ENCODE peak calls at places on chromosomes 3 and 15, in four cellular contexts. P is K562, S is HepG2, F is GM12878. I is an unnamed sample.

GRCh38 chr3:129313415-129313982 is 34.8 kb downstream of the HMCES start:
- DNase-seq in S (no peak), P (no peak), F (no peak), I (no peak)

GRCh38 chr3:151520105-151520504 is 59.2 kb upstream of the IGSF10 start:
- DNase-seq in S (no peak), F (no peak), P (no peak), I (no peak)

GRCh38 chr15:58520936-58521292 is 89.1 kb downstream of the LIPC start:
- DNase-seq in S (no peak), F (no peak), P (no peak), I (no peak)

GRCh38 chr15:48596415-48596814 is 49.1 kb downstream of the FBN1 start:
- DNase-seq in S (no peak), F (peak), P (no peak), I (no peak)

GRCh38 chr3:47578119-47578630 is 490 bp downstream of the CSPG5 start:
- DNase-seq in P (peak), S (no peak), F (no peak), I (no peak)

GRCh38 chr15:99439524-99439835 is 126.3 kb upstream of the MEF2A start:
- DNase-seq in P (no peak), S (no peak), F (no peak), I (no peak)

GRCh38 chr3:77038928-77039605 is 832 bp upstream of the ROBO2 start:
- DNase-seq in P (no peak), S (no peak), F (no peak), I (no peak)

GRCh38 chr3:30319713-30320112 is 286.7 kb upstream of the TGFBR2 start:
- DNase-seq in S (peak), P (no peak), F (no peak), I (peak)

GRCh38 chr15:82538961-82539689 is 1.1 kb downstream of the RPS17 start:
- DNase-seq in F (no peak), P (peak), S (peak), I (no peak)

GRCh38 chr3:56415672-56416071 is 52.6 kb downstream of the ERC2 start:
- DNase-seq in F (no peak), S (no peak), P (no peak), I (no peak)

GRCh38 chr15:89761929-89762328 is 10.9 kb upstream of the MESP1 start:
- DNase-seq in F (no peak), S (no peak), P (no peak), I (no peak)

GRCh38 chr3:104909188-104909587 is 457.5 kb upstream of the ALCAM start:
- DNase-seq in S (no peak), P (no peak), F (no peak), I (no peak)

GRCh38 chr3:99774467-99774866 is 43.2 kb upstream of the CMSS1 start:
- DNase-seq in P (no peak), S (no peak), F (peak), I (no peak)

GRCh38 chr3:187770224-187770623 is 25.0 kb upstream of the BCL6 start:
- DNase-seq in F (peak), S (no peak), P (no peak), I (no peak)

GRCh38 chr3:96430019-96430541 is 384.3 kb upstream of the EPHA6 start:
- DNase-seq in S (no peak), P (no peak), F (no peak), I (no peak)

GRCh38 chr3:182979719-182980191 is 583 bp downstream of the DCUN1D1 start:
- DNase-seq in S (peak), P (peak), F (no peak), I (no peak)

GRCh38 chr3:115217678-115218451 is 70.8 kb upstream of the ZBTB20 start:
- DNase-seq in P (peak), F (no peak), S (peak), I (peak)

GRCh38 chr3:69926385-69926784 is 73.1 kb upstream of the SAMMSON start:
- DNase-seq in S (no peak), F (no peak), P (no peak), I (no peak)

GRCh38 chr3:125403789-125404188 is 28.7 kb upstream of the ZNF148 start:
- DNase-seq in P (no peak), S (no peak), F (no peak), I (no peak)

GRCh38 chr3:111691293-111691909 is 96.3 kb upstream of the ZBED2 start:
- DNase-seq in P (peak), S (peak), F (no peak), I (no peak)

GRCh38 chr3:161630791-161631190 is 134.2 kb downstream of the OTOL1 start:
- DNase-seq in F (no peak), P (no peak), S (no peak), I (no peak)
- TF ChIP-seq REST in F (peak), P (no peak), S (peak), I (peak)

GRCh38 chr3:149384911-149385321 is 7.5 kb upstream of the TM4SF1 start:
- DNase-seq in F (no peak), S (peak), P (no peak), I (no peak)
- TF ChIP-seq ZNF274 in F (no peak), S (no peak), P (no peak), I (no peak)

DNA sequence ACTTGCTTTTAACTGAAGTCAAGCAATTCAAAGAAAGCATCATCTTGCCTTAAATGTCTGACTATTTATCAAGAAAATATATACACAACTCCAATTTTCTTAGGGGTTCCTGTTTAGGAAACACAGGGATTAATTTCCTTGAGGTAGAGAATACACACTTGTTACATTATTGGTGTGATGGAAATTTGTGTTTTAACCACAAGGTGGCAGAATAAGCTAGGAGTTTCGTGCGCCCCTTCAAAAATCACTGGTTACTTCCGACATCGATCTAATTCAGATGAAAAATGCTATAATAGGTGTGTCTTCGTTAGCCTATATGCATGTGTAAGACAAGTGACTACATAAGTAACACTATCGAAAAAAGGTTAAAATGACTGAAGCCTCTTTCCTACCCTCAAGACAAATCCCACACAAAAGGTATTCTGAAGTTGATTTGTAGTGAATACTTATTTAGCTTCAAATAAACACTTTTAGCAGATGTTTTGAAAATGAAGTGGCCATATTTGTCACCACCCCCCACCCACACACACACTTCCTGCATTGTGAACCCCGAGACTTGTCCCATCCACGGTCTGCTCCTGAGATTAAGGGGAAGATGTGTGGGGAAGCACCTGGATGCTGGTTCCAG is 246.5 kb downstream of the ROBO1 start:
- DNase-seq in S (peak), P (peak), F (peak), I (peak)
- TF ChIP-seq CTCF in S (peak), P (no peak), F (peak), I (peak)

DNA sequence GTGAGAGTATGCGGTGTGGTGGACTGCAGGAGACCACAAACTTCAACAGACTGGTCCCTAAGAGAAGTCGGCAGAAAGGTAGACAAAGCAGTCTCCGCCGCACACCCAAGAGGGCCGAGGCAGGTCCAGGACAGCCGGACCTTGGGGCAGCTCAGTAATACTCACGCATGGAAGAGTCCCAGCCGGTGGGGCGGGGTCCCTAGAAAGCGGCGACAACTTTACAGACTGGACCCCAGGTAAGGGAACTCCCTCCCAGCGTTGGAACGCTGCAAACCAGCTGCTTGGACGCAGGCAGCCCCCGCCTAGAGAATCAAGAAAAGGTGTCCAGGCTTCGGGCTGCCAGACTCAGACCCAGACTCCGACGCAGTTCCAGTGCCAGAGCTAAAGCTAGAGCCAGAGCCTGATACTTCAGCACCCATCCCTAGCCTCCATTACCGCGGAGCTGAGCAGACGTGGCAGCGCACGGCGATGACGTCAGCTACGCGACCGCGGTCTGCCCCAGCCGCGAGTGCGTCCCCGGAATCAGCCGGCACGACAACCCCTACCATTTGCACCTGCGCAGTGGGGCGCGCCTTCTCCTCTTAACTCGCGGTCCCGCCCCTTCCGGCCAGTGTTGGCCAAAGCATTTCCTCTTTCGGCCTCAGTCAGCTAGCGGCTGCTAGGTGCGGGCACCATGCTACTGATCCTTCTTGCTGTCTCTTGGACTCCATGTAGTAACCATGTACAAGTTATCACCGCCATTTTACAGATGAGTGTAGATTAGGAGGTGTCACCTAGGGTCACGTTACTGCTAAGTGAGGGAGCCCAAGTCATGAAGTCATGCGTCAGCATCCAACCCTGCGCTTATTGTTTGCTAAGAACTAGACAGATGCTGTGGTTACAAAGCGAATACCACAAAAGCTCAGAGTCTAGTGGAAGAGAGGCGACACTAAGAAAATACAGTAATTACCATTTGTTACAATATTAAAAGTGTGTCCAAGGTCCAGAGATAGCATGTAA is at the start of gene TMEM39A:
- DNase-seq in F (peak), S (peak), P (peak), I (peak)
- TF ChIP-seq REST in F (peak), S (peak), P (peak), I (no peak)

I was measured in HCT116.